ENCODE peak calls at places on chromosomes 2 and 18, in five cellular contexts. O is aorta, G is choroid plexus epithelial cell, H is psoas muscle, F is BE2C. Z is an unnamed sample.

GRCh38 chr18:3688682-3689081 is 238.7 kb downstream of the TGIF1 start:
- DNase-seq in F (no peak), H (no peak), O (no peak), G (peak), Z (peak)

GRCh38 chr2:102081600-102081999 is 60.9 kb upstream of the IL1R1 start:
- DNase-seq in F (no peak), O (no peak), G (no peak), H (no peak), Z (no peak)

GRCh38 chr18:75727479-75727878 is 300.0 kb upstream of the SMIM21 start:
- DNase-seq in H (peak), O (no peak), G (peak), F (peak), Z (peak)

GRCh38 chr2:72293620-72294019 is 146.0 kb upstream of the CYP26B1 start:
- DNase-seq in H (no peak), O (no peak), F (no peak), G (peak), Z (no peak)

GRCh38 chr2:97068074-97068473 is 26.6 kb downstream of the FAHD2B start:
- DNase-seq in F (no peak), O (no peak), G (no peak), H (no peak), Z (peak)

GRCh38 chr2:20568501-20569463 is 82.1 kb downstream of the HS1BP3 start:
- DNase-seq in F (peak), H (no peak), G (peak), O (peak), Z (no peak)

GRCh38 chr18:44939037-44939665 is 258.5 kb downstream of the SETBP1 start:
- DNase-seq in O (no peak), F (no peak), H (no peak), G (no peak), Z (no peak)

GRCh38 chr2:215476424-215476823 is 40.6 kb upstream of the FN1 start:
- DNase-seq in O (no peak), H (no peak), G (peak), F (no peak), Z (no peak)

GRCh38 chr2:217160103-217160502 is 300.2 kb upstream of the TNP1 start:
- DNase-seq in H (no peak), O (no peak), G (no peak), F (no peak), Z (peak)

GRCh38 chr2:199851886-199852285 is 894 bp upstream of the FTCDNL1 start:
- DNase-seq in H (no peak), G (no peak), O (no peak), F (no peak), Z (no peak)

GRCh38 chr2:203626952-203627681 is 79.3 kb upstream of the CD28 start:
- DNase-seq in H (no peak), F (no peak), G (peak), O (no peak), Z (peak)

GRCh38 chr2:109558076-109558882 is 55.5 kb downstream of the SEPTIN10 start:
- DNase-seq in H (no peak), O (no peak), F (no peak), G (peak), Z (peak)

GRCh38 chr18:24878289-24878688 is 417.9 kb downstream of the HRH4 start:
- DNase-seq in H (no peak), G (peak), O (no peak), F (no peak), Z (peak)

DNA sequence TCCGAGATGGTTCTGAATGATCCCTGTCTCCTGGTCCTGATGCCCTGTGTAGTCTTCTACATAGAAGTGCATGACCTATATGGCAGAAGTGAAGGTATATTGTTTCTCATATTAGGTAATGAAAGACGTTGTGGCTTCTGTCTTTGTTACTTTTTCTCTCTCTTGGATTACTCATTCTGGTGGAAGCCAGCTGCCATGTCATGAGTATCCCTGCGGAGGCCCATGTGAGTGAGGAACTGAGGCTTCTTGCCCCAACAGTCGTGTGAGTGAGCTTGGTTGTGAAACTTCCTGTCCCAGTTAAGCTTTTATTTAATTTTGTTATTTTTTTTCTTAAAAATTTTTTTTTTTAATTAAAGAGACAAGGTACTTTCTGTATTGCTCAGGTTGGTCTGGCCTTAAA is 134.7 kb downstream of the UBR3 start:
- DNase-seq in O (no peak), G (peak), H (peak), F (no peak), Z (peak)
- H3K4me3 ChIP-seq in O (no peak), G (no peak), H (no peak), F (no peak), Z (no peak)

GRCh38 chr18:11146238-11146946 is 3.0 kb downstream of the PIEZO2 start:
- DNase-seq in F (no peak), G (no peak), O (no peak), H (no peak), Z (no peak)
- H3K4me3 ChIP-seq in F (no peak), G (peak), O (no peak), H (no peak), Z (peak)

GRCh38 chr2:127640082-127641072 is 5.6 kb upstream of the GPR17 start:
- DNase-seq in O (no peak), G (no peak), H (no peak), F (peak), Z (no peak)
- H3K4me3 ChIP-seq in O (no peak), G (no peak), H (no peak), F (no peak), Z (no peak)

GRCh38 chr2:176178271-176178806 is 10.1 kb upstream of the HOXD1 start:
- DNase-seq in H (no peak), F (no peak), G (no peak), O (no peak), Z (peak)
- H3K4me3 ChIP-seq in H (peak), F (no peak), G (no peak), O (no peak), Z (peak)

GRCh38 chr2:131014141-131014540 is 79.1 kb downstream of the FAM168B start:
- DNase-seq in F (no peak), H (no peak), O (no peak), G (no peak), Z (no peak)
- H3K4me3 ChIP-seq in F (no peak), H (no peak), O (no peak), G (no peak), Z (no peak)